ENCODE peak calls at places on chromosomes 6 and 20, in eight cellular contexts. D is epithelial cell of esophagus, X is brain microvascular endothelial cell, I is foreskin fibroblast, W is ascending aorta, Q is SK-N-SH, P is tibial artery, J is sigmoid colon. G is an unnamed sample.

GRCh38 chr6:123587838-123588545 is 48.8 kb downstream of the TRDN start:
- DNase-seq in W (no peak), J (no peak), Q (no peak), P (no peak), D (peak; percentile 34), X (no peak), I (no peak), G (no peak)

GRCh38 chr6:169671563-169671962 is 30.3 kb downstream of the WDR27 start:
- DNase-seq in J (no peak), I (no peak), X (no peak), Q (no peak), P (no peak), W (no peak), D (no peak), G (no peak)

GRCh38 chr20:24106155-24106800 is 117.7 kb upstream of the GGTLC1 start:
- DNase-seq in W (no peak), D (peak; percentile 53), Q (no peak), P (no peak), X (no peak), J (no peak), I (peak; percentile 6), G (no peak)

GRCh38 chr20:59747671-59748515 is 143.6 kb downstream of the PHACTR3 start:
- DNase-seq in D (no peak), W (no peak), I (no peak), X (no peak), P (no peak), Q (no peak), J (no peak), G (no peak)

GRCh38 chr6:90463359-90463758 is 123.5 kb downstream of the MAP3K7 start:
- DNase-seq in J (no peak), P (no peak), I (no peak), D (no peak), W (no peak), Q (no peak), X (no peak), G (no peak)

GRCh38 chr6:3727593-3728108 is 23.9 kb downstream of the PXDC1 start:
- DNase-seq in Q (no peak), D (no peak), X (no peak), P (peak; percentile 39), I (no peak), J (no peak), W (no peak), G (no peak)

GRCh38 chr20:17835941-17836861 is 132.4 kb downstream of the SNX5 start:
- DNase-seq in W (peak; percentile 86), X (no peak), P (peak; percentile 76), J (peak; percentile 94), D (peak; percentile 26), Q (no peak), I (peak; percentile 87), G (peak; percentile 91)

GRCh38 chr6:1609662-1610496 is at the start of gene FOXC1:
- DNase-seq in W (peak; percentile 98), Q (peak; percentile 97), D (peak; percentile 92), I (peak; percentile 97), X (peak; percentile 85), P (peak; percentile 98), J (peak; percentile 86), G (peak; percentile 97)

GRCh38 chr20:22652685-22653568 is 68.6 kb upstream of the FOXA2 start:
- DNase-seq in J (no peak), D (peak; percentile 14), Q (no peak), I (no peak), W (no peak), P (no peak), X (no peak), G (no peak)

GRCh38 chr20:9955646-9956045 is 79.1 kb upstream of the ANKEF1 start:
- DNase-seq in X (peak; percentile 4), P (no peak), D (peak; percentile 64), I (peak; percentile 28), J (no peak), Q (no peak), W (no peak), G (no peak)

GRCh38 chr20:64104667-64105451 is 2.5 kb downstream of the NPBWR2 start:
- DNase-seq in J (peak; percentile 50), D (no peak), P (peak; percentile 55), I (no peak), W (peak; percentile 52), X (no peak), Q (no peak), G (no peak)

GRCh38 chr6:16319813-16320532 is 81.6 kb downstream of the GMPR start:
- DNase-seq in J (peak; percentile 80), X (peak; percentile 96), W (peak; percentile 94), Q (no peak), D (peak; percentile 86), P (peak; percentile 90), I (peak; percentile 96), G (peak; percentile 88)

GRCh38 chr6:134020543-134020942 is 31.9 kb downstream of the SLC2A12 start:
- DNase-seq in Q (no peak), P (no peak), J (no peak), X (no peak), D (no peak), W (no peak), I (no peak), G (no peak)

DNA sequence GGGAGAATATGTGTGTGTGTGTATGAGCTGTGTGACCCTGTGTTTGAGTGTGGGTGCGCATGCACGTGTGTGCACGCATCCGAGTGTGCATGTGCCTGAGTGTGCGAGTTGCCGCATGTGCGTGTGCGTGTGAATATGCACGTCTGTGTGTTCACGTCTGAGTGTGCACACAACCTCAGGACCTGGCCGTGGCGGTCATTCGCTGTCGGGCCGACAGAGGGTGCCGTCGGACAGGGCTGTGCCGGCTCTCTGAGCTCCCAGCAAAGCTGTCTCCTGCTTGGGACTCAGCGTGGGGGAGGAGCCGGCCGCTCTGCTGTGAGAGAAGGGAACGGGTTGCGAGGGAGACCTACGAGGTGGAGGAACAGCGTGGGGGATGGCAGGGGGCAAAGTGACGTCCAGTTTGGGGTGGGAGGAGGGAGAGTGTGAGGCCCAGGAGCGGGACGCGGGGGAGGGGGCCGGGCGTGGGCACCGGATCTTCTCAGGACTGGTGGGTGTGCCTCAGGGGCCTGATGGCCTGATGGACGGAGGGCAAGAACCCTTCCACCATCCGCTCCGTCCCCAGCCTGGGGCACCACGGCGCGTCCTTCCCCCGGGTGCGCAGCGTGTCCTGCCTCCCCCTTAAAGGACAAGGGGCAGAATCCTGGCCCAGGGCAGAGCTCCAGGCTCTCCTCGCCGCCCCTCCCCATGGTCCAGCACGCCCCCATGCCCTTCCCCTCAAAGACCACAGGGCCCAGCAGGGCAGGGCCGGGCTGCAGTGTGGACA is 19.9 kb downstream of the SLC17A9 start:
- DNase-seq in J (peak; percentile 92), Q (peak; percentile 96), X (peak; percentile 68), I (peak; percentile 92), D (peak; percentile 84), W (peak; percentile 90), P (peak; percentile 87), G (peak; percentile 88)
- H3K4me3 ChIP-seq in J (peak overlapping the region; percentile 16), Q (peak overlapping the region; percentile 51), X (peak overlapping the region; percentile 12), I (no peak overlapping the region), D (no peak overlapping the region), W (peak overlapping the region; percentile 49), P (peak overlapping the region; percentile 16), G (peak overlapping the region; percentile 68)

GRCh38 chr6:145315982-145316600 is 419.2 kb downstream of the EPM2A start:
- DNase-seq in P (no peak), D (peak; percentile 10), Q (no peak), I (peak; percentile 13), J (no peak), W (no peak), X (no peak), G (no peak)

GRCh38 chr6:145313041-145313855 is 422.1 kb downstream of the EPM2A start:
- DNase-seq in J (no peak), P (no peak), X (no peak), D (no peak), Q (no peak), W (no peak), I (peak; percentile 12), G (no peak)

GRCh38 chr6:145323652-145324051 is 411.7 kb downstream of the EPM2A start:
- DNase-seq in X (no peak), I (no peak), W (no peak), Q (no peak), J (no peak), P (no peak), D (no peak), G (no peak)

GRCh38 chr6:145319605-145320004 is 415.7 kb downstream of the EPM2A start:
- DNase-seq in J (no peak), W (no peak), X (no peak), P (no peak), D (no peak), Q (no peak), I (no peak), G (no peak)

DNA sequence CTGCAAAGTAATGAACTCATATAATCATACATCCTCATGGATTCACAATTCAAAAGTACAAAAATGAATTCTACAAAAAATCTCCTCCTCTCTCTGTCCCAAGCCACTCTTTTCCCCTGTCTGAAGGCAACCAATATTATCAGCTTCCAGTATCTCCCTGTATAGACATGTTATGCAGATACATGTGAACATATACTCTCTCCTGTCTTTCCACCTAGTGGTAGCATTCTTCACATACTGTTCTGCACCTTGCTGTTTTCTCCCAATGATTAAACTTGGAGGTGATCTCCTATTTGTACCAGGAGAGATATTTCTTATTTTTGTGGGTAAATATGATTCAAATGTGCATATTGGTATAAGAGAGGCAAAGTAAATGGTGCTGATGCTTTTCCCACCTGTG is 416.4 kb downstream of the EPM2A start:
- DNase-seq in D (peak; percentile 16), I (no peak), J (no peak), P (no peak), W (no peak), X (no peak), Q (no peak), G (no peak)
- TF ChIP-seq CTCF in D (peak; percentile 32), I (no peak), J (no peak), P (no peak), W (no peak), X (no peak), Q (no peak), G (no peak)

GRCh38 chr6:35302604-35303218 is 5.1 kb downstream of the DEF6 start:
- DNase-seq in W (no peak), I (peak; percentile 41), D (peak; percentile 92), P (peak; percentile 67), Q (peak; percentile 44), X (no peak), J (peak; percentile 61), G (no peak)
- H3K4me3 ChIP-seq in W (no peak overlapping the region), I (no peak overlapping the region), D (peak overlapping the region; percentile 10), P (no peak overlapping the region), Q (no peak overlapping the region), X (no peak overlapping the region), J (no peak overlapping the region), G (no peak overlapping the region)

GRCh38 chr20:4090756-4091331 is 75.5 kb upstream of the RNF24 start:
- DNase-seq in Q (no peak), W (peak; percentile 63), D (peak; percentile 44), J (no peak), I (peak; percentile 79), X (peak; percentile 84), P (no peak), G (no peak)

GRCh38 chr20:4099905-4100675 is 84.7 kb upstream of the RNF24 start:
- DNase-seq in J (no peak), Q (no peak), P (no peak), X (no peak), W (no peak), D (peak; percentile 38), I (peak; percentile 78), G (no peak)

GRCh38 chr20:4092136-4092479 is 76.8 kb upstream of the RNF24 start:
- DNase-seq in X (no peak), D (no peak), J (no peak), Q (no peak), W (peak; percentile 45), I (no peak), P (no peak), G (no peak)

GRCh38 chr20:4091332-4092135 is 76.2 kb upstream of the RNF24 start:
- DNase-seq in Q (peak; percentile 24), X (peak; percentile 91), I (peak; percentile 65), W (peak; percentile 81), P (no peak), D (peak; percentile 58), J (no peak), G (peak; percentile 73)

GRCh38 chr20:4095639-4096038 is 80.3 kb upstream of the RNF24 start:
- DNase-seq in J (no peak), W (no peak), P (no peak), Q (no peak), D (no peak), I (no peak), X (no peak), G (no peak)
- TF ChIP-seq CTCF in J (no peak), W (no peak), P (no peak), Q (no peak), D (no peak), I (no peak), X (no peak), G (no peak)